ENCODE peak calls at places on chromosomes 3 and 15, in seven cellular contexts. M, V, P, B, T, Q and X are unnamed samples.

GRCh38 chr3:125048282-125048681 is 7.5 kb downstream of the HEG1 start:
- DNase-seq in B (no peak), Q (no peak), V (peak; percentile 31), P (no peak), M (no peak), T (no peak), X (no peak)

GRCh38 chr15:77599899-77600298 is 32.8 kb downstream of the LINGO1 start:
- DNase-seq in B (peak; percentile 16), T (no peak), V (peak; percentile 64), Q (no peak), P (no peak), M (no peak), X (no peak)

GRCh38 chr15:70089692-70089971 is 8.1 kb downstream of the TLE3 start:
- DNase-seq in M (no peak), T (no peak), B (no peak), V (no peak), P (no peak), Q (no peak), X (no peak)

GRCh38 chr15:84982301-84982920 is 755 bp downstream of the PDE8A start:
- DNase-seq in B (no peak), T (no peak), M (peak; percentile 38), V (peak; percentile 38), P (peak; percentile 48), Q (peak; percentile 46), X (no peak)

GRCh38 chr3:105503191-105503593 is 136.5 kb downstream of the ALCAM start:
- DNase-seq in V (no peak), T (no peak), P (no peak), M (no peak), B (no peak), Q (no peak), X (no peak)

GRCh38 chr15:81264072-81264857 is 59.7 kb downstream of the STARD5 start:
- DNase-seq in B (no peak), Q (no peak), V (no peak), M (no peak), T (no peak), P (no peak), X (no peak)

GRCh38 chr15:43527802-43528541 is 10.6 kb downstream of the MAP1A start:
- DNase-seq in B (no peak), P (no peak), Q (no peak), V (no peak), T (no peak), M (no peak), X (no peak)

GRCh38 chr3:190382082-190382481 is 5.9 kb upstream of the CLDN16 start:
- DNase-seq in V (peak; percentile 31), T (no peak), Q (no peak), M (no peak), P (no peak), B (no peak), X (no peak)

GRCh38 chr3:122305818-122306621 is 19.0 kb upstream of the CSTA start:
- DNase-seq in M (no peak), T (no peak), B (no peak), Q (peak; percentile 67), V (no peak), P (peak; percentile 56), X (no peak)

GRCh38 chr3:147411235-147411607 is 2.1 kb downstream of the ZIC1 start:
- DNase-seq in Q (no peak), M (no peak), P (no peak), V (peak; percentile 50), B (no peak), T (no peak), X (no peak)

GRCh38 chr3:71955549-71956373 is 170.8 kb upstream of the PROK2 start:
- DNase-seq in Q (peak; percentile 78), V (peak; percentile 90), T (peak; percentile 33), M (peak; percentile 32), B (peak; percentile 24), P (peak; percentile 78), X (peak; percentile 33)

GRCh38 chr15:61106886-61107285 is 122.2 kb downstream of the RORA start:
- DNase-seq in M (no peak), P (no peak), B (no peak), Q (no peak), T (no peak), V (no peak), X (no peak)

GRCh38 chr3:171113716-171114115 is 87.2 kb upstream of the SLC2A2 start:
- DNase-seq in V (no peak), Q (no peak), B (no peak), P (no peak), M (no peak), T (no peak), X (no peak)
- TF ChIP-seq CTCF in V (no peak), Q (no peak), B (peak; percentile 3), P (no peak), M (no peak), T (peak; percentile 27), X (no peak)

GRCh38 chr3:38627956-38628355 is 21.5 kb downstream of the SCN5A start:
- DNase-seq in Q (no peak), M (peak; percentile 42), P (no peak), B (peak; percentile 16), T (no peak), V (no peak), X (peak; percentile 65)
- TF ChIP-seq CTCF in Q (no peak), M (peak; percentile 56), P (no peak), B (peak; percentile 63), T (peak; percentile 39), V (peak; percentile 56), X (peak; percentile 33)

DNA sequence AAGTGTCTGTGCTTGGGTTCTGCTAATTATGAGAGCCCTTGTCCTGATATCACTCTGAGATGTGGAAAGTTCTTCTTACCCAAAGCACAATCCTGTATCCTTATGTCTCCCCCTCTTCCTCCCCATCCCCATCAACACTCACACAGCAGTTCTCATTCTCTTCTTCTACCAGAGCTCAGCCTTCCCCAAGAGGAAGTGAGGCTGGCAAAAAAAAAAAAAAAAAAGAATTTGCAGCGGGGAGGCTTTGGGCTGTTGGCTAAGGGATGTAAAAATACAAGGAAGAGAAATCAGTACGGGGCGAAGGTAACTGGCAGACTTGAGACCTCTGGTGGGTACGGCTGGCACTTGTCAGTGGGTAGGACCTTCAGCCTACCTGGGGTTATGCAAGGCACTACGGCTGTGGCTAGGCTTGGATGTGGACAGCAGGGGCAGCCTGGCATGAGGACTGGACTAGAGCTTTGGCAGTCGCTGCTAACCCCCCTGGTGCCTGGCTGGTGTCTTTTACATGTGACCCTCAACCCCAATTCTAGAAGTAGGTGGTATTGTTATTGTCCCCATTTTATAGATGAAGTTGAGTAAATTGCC is 5.4 kb downstream of the VIPR1 start:
- DNase-seq in V (no peak), P (no peak), B (no peak), M (no peak), T (no peak), Q (peak; percentile 27), X (no peak)
- TF ChIP-seq CTCF in V (no peak), P (no peak), B (no peak), M (no peak), T (no peak), Q (no peak), X (no peak)

DNA sequence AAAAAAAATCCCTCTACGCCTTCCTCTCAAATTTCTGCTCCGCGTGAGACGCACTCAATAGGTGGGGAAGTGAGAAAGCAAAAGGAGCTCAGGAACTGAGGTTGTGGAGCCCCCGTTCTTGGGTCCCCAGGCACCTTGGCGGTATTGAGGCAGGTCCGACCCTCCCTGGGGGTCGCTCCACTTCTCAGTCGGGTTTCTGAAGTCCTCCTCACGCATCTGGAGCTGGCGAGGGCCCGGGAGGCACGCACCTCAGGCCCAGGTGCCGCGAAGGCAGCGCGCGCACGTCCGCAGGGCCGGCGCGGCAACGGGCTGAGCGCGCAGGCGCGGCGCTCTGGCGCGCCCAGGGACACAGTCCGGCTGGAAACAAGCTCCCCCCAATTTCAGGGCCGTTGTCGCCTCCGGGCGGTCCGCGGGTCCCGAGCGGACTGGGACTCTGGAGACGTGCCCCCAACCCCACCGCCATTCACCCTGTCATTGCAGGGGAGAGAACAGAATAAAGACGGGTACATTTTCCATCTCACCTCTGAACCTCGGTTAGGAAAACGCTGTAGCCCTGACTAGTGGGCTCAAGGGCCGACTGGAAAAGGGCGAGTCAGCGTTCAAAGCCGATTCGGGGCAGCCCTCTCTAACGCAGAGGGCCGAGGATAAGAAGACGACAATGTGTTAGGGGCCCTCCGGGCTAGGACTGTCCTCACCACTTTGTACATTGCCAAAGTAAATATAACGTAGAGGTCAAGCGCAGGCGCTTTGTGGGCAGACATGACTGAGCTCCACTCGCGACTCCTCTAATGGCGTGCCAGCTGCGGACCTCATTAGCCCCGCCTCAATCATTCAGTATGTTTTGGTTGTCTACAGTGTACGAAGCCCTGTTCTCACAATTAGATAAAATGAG is at the start of gene ZNF770:
- DNase-seq in V (peak; percentile 81), B (peak; percentile 81), Q (peak; percentile 84), T (peak; percentile 26), M (peak; percentile 85), P (peak; percentile 83), X (peak; percentile 88)
- TF ChIP-seq CTCF in V (no peak), B (no peak), Q (no peak), T (no peak), M (no peak), P (no peak), X (no peak)

DNA sequence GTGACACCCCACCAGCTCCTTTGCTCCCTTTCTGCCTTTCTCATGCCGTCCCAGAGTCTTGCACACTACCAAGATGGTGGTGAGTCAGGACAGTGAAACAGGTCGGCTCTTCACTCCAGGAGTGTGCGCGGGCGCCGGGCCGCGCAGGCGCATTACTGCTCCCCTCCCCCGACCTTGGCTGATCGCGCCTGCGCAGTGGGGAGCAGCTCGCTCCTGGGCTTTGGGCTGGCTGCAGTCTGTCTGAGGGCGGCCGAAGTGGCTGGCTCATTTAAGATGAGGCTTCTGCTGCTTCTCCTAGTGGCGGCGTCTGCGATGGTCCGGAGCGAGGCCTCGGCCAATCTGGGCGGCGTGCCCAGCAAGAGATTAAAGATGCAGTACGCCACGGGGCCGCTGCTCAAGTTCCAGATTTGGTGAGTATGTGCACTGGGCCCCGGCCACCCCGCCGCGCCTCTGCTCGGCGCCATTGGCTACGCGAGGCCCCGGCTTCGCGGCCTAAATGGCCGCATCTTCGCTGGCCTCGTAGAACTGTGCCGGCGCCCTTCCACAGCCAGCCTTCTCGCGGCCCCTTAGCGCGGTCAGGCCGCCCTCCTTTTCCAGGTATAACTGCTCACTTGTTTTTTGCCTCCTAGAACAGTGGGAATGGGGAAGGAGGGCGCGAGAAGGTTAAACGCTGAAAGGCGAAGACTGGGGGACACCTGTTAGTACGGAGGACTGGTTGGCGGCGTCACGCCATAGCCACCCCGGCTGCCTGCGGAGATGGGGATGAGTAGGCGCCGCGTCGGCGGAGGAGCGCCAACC is at the start of gene SELENOT:
- DNase-seq in Q (peak; percentile 96), B (peak; percentile 96), V (peak; percentile 98), T (peak; percentile 92), P (peak; percentile 96), M (peak; percentile 92), X (peak; percentile 93)
- TF ChIP-seq CTCF in Q (no peak), B (peak; percentile 34), V (peak; percentile 26), T (peak; percentile 39), P (no peak), M (no peak), X (no peak)

GRCh38 chr3:120622870-120623718 is 27.0 kb downstream of the NDUFB4 start:
- DNase-seq in Q (no peak), B (peak; percentile 53), M (no peak), P (no peak), V (peak; percentile 31), T (no peak), X (no peak)
- TF ChIP-seq CTCF in Q (no peak), B (peak; percentile 64), M (peak; percentile 11), P (no peak), V (peak; percentile 20), T (no peak), X (no peak)

DNA sequence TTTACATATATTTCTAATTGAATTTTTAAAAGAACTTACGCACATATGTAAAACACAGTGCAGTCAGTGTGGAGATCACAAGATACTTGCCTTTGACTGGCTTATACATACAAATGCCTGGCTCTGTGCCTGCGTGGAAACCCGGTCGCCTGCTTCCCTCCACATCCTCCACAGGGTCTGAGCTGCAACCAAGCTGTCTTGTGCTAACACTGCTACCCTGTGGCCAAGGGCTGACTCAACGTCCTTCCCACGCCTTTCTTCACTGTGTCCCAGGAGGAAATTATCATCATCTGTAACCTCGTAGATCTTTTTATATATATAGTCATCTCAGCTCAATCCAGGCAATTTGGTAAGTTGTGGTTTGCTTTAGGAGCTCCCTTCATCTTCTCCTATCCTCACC is 116.9 kb downstream of the WNT7A start:
- DNase-seq in M (no peak), T (no peak), Q (no peak), V (no peak), B (no peak), P (no peak), X (no peak)
- TF ChIP-seq CTCF in M (no peak), T (no peak), Q (no peak), V (no peak), B (no peak), P (no peak), X (no peak)